ENCODE peak calls at places on chromosomes 6 and 20, in five cellular contexts. One of them, this sample, is unnamed.
A peak's percentile ranks its signal among the peaks of the same experiment; 100 is the strongest.

GRCh38 chr6:41222513-41222912 is 5.6 kb upstream of the TREML4 start:
- DNase-seq in D341Med: no peak
- DNase-seq in EL: no peak
- DNase-seq in anterior cingulate cortex: no peak
- DNase-seq in stimulated activated CD4-positive, alpha-beta T cell treated with anti-CD3 and anti-CD28 coated beads, Interleukin-12 subunit alpha, Interleukin-12 subunit beta, amount 100 ng/mL, for 4 hours: no peak
- DNase-seq in this sample: no peak

GRCh38 chr20:47620808-47621805 is 119.4 kb downstream of the NCOA3 start:
- DNase-seq in EL: peak; percentile 63
- DNase-seq in D341Med: no peak
- DNase-seq in anterior cingulate cortex: no peak
- DNase-seq in stimulated activated CD4-positive, alpha-beta T cell treated with anti-CD3 and anti-CD28 coated beads, Interleukin-12 subunit alpha, Interleukin-12 subunit beta, amount 100 ng/mL, for 4 hours: no peak
- DNase-seq in this sample: peak; percentile 39

GRCh38 chr6:49606696-49607390 is 29.8 kb downstream of the RHAG start:
- DNase-seq in EL: peak; percentile 74
- DNase-seq in anterior cingulate cortex: peak; percentile 20
- DNase-seq in D341Med: peak; percentile 79
- DNase-seq in stimulated activated CD4-positive, alpha-beta T cell treated with anti-CD3 and anti-CD28 coated beads, Interleukin-12 subunit alpha, Interleukin-12 subunit beta, amount 100 ng/mL, for 4 hours: no peak
- DNase-seq in this sample: peak; percentile 29

GRCh38 chr20:25459111-25459830 is 51.8 kb downstream of the GINS1 start:
- DNase-seq in D341Med: no peak
- DNase-seq in EL: no peak
- DNase-seq in anterior cingulate cortex: no peak
- DNase-seq in stimulated activated CD4-positive, alpha-beta T cell treated with anti-CD3 and anti-CD28 coated beads, Interleukin-12 subunit alpha, Interleukin-12 subunit beta, amount 100 ng/mL, for 4 hours: no peak
- DNase-seq in this sample: no peak

GRCh38 chr20:50379049-50379990 is 130.9 kb upstream of the PTPN1 start:
- DNase-seq in stimulated activated CD4-positive, alpha-beta T cell treated with anti-CD3 and anti-CD28 coated beads, Interleukin-12 subunit alpha, Interleukin-12 subunit beta, amount 100 ng/mL, for 4 hours: no peak
- DNase-seq in EL: peak; percentile 92
- DNase-seq in D341Med: no peak
- DNase-seq in anterior cingulate cortex: no peak
- DNase-seq in this sample: no peak

GRCh38 chr6:148457843-148458159 is 115.2 kb downstream of the SASH1 start:
- DNase-seq in anterior cingulate cortex: no peak
- DNase-seq in stimulated activated CD4-positive, alpha-beta T cell treated with anti-CD3 and anti-CD28 coated beads, Interleukin-12 subunit alpha, Interleukin-12 subunit beta, amount 100 ng/mL, for 4 hours: no peak
- DNase-seq in EL: no peak
- DNase-seq in D341Med: no peak
- DNase-seq in this sample: no peak

GRCh38 chr6:111850288-111850937 is 22.8 kb downstream of the FYN start:
- DNase-seq in EL: no peak
- DNase-seq in anterior cingulate cortex: peak; percentile 50
- DNase-seq in stimulated activated CD4-positive, alpha-beta T cell treated with anti-CD3 and anti-CD28 coated beads, Interleukin-12 subunit alpha, Interleukin-12 subunit beta, amount 100 ng/mL, for 4 hours: no peak
- DNase-seq in D341Med: no peak
- DNase-seq in this sample: no peak

GRCh38 chr6:11968241-11968806 is 43.8 kb upstream of the HIVEP1 start:
- DNase-seq in D341Med: no peak
- DNase-seq in stimulated activated CD4-positive, alpha-beta T cell treated with anti-CD3 and anti-CD28 coated beads, Interleukin-12 subunit alpha, Interleukin-12 subunit beta, amount 100 ng/mL, for 4 hours: no peak
- DNase-seq in anterior cingulate cortex: no peak
- DNase-seq in EL: no peak
- DNase-seq in this sample: no peak

GRCh38 chr20:40868568-40869223 is 159.9 kb upstream of the TOP1 start:
- DNase-seq in stimulated activated CD4-positive, alpha-beta T cell treated with anti-CD3 and anti-CD28 coated beads, Interleukin-12 subunit alpha, Interleukin-12 subunit beta, amount 100 ng/mL, for 4 hours: no peak
- DNase-seq in D341Med: no peak
- DNase-seq in anterior cingulate cortex: peak; percentile 60
- DNase-seq in EL: peak; percentile 69
- DNase-seq in this sample: no peak

GRCh38 chr20:38667417-38667956 is 56.8 kb upstream of the SLC32A1 start:
- DNase-seq in stimulated activated CD4-positive, alpha-beta T cell treated with anti-CD3 and anti-CD28 coated beads, Interleukin-12 subunit alpha, Interleukin-12 subunit beta, amount 100 ng/mL, for 4 hours: no peak
- DNase-seq in anterior cingulate cortex: no peak
- DNase-seq in EL: no peak
- DNase-seq in D341Med: no peak
- DNase-seq in this sample: no peak

GRCh38 chr20:35171753-35172433 is at the start of gene PROCR:
- DNase-seq in stimulated activated CD4-positive, alpha-beta T cell treated with anti-CD3 and anti-CD28 coated beads, Interleukin-12 subunit alpha, Interleukin-12 subunit beta, amount 100 ng/mL, for 4 hours: no peak
- DNase-seq in D341Med: peak; percentile 69
- DNase-seq in EL: peak; percentile 98
- DNase-seq in anterior cingulate cortex: peak; percentile 38
- DNase-seq in this sample: no peak

GRCh38 chr6:98945311-98946005 is 2.3 kb downstream of the FBXL4 start:
- DNase-seq in D341Med: no peak
- DNase-seq in anterior cingulate cortex: no peak
- DNase-seq in stimulated activated CD4-positive, alpha-beta T cell treated with anti-CD3 and anti-CD28 coated beads, Interleukin-12 subunit alpha, Interleukin-12 subunit beta, amount 100 ng/mL, for 4 hours: no peak
- DNase-seq in EL: no peak
- DNase-seq in this sample: no peak

GRCh38 chr6:7189101-7189721 is 81.5 kb downstream of the RREB1 start:
- DNase-seq in D341Med: no peak
- DNase-seq in stimulated activated CD4-positive, alpha-beta T cell treated with anti-CD3 and anti-CD28 coated beads, Interleukin-12 subunit alpha, Interleukin-12 subunit beta, amount 100 ng/mL, for 4 hours: no peak
- DNase-seq in anterior cingulate cortex: no peak
- DNase-seq in EL: no peak
- DNase-seq in this sample: no peak

GRCh38 chr6:123812621-123813020 is 9.0 kb downstream of the NKAIN2 start:
- DNase-seq in anterior cingulate cortex: no peak
- DNase-seq in EL: no peak
- DNase-seq in D341Med: no peak
- DNase-seq in stimulated activated CD4-positive, alpha-beta T cell treated with anti-CD3 and anti-CD28 coated beads, Interleukin-12 subunit alpha, Interleukin-12 subunit beta, amount 100 ng/mL, for 4 hours: no peak
- DNase-seq in this sample: no peak

GRCh38 chr20:46159101-46159897 is 41.2 kb downstream of the CD40 start:
- DNase-seq in D341Med: no peak
- DNase-seq in anterior cingulate cortex: no peak
- DNase-seq in EL: no peak
- DNase-seq in stimulated activated CD4-positive, alpha-beta T cell treated with anti-CD3 and anti-CD28 coated beads, Interleukin-12 subunit alpha, Interleukin-12 subunit beta, amount 100 ng/mL, for 4 hours: no peak
- DNase-seq in this sample: no peak

GRCh38 chr6:3849681-3850450 is 693 bp downstream of the FAM50B start:
- DNase-seq in D341Med: peak; percentile 55
- DNase-seq in stimulated activated CD4-positive, alpha-beta T cell treated with anti-CD3 and anti-CD28 coated beads, Interleukin-12 subunit alpha, Interleukin-12 subunit beta, amount 100 ng/mL, for 4 hours: peak; percentile 10
- DNase-seq in EL: peak; percentile 15
- DNase-seq in anterior cingulate cortex: peak; percentile 39
- DNase-seq in this sample: no peak

GRCh38 chr20:11993886-11994466 is 76.3 kb downstream of the BTBD3 start:
- DNase-seq in stimulated activated CD4-positive, alpha-beta T cell treated with anti-CD3 and anti-CD28 coated beads, Interleukin-12 subunit alpha, Interleukin-12 subunit beta, amount 100 ng/mL, for 4 hours: no peak
- DNase-seq in anterior cingulate cortex: no peak
- DNase-seq in EL: no peak
- DNase-seq in D341Med: no peak
- DNase-seq in this sample: no peak

GRCh38 chr6:15511248-15512125 is 151.3 kb downstream of the DTNBP1 start:
- DNase-seq in EL: no peak
- DNase-seq in anterior cingulate cortex: peak; percentile 22
- DNase-seq in D341Med: no peak
- DNase-seq in stimulated activated CD4-positive, alpha-beta T cell treated with anti-CD3 and anti-CD28 coated beads, Interleukin-12 subunit alpha, Interleukin-12 subunit beta, amount 100 ng/mL, for 4 hours: no peak
- DNase-seq in this sample: no peak

GRCh38 chr6:161228911-161229591 is 44.8 kb downstream of the AGPAT4 start:
- DNase-seq in EL: peak; percentile 81
- DNase-seq in stimulated activated CD4-positive, alpha-beta T cell treated with anti-CD3 and anti-CD28 coated beads, Interleukin-12 subunit alpha, Interleukin-12 subunit beta, amount 100 ng/mL, for 4 hours: no peak
- DNase-seq in D341Med: no peak
- DNase-seq in anterior cingulate cortex: no peak
- DNase-seq in this sample: no peak

GRCh38 chr20:33012327-33013189 is 5.1 kb downstream of the BPIFB2 start:
- DNase-seq in D341Med: no peak
- DNase-seq in stimulated activated CD4-positive, alpha-beta T cell treated with anti-CD3 and anti-CD28 coated beads, Interleukin-12 subunit alpha, Interleukin-12 subunit beta, amount 100 ng/mL, for 4 hours: no peak
- DNase-seq in EL: no peak
- DNase-seq in anterior cingulate cortex: no peak
- DNase-seq in this sample: no peak

GRCh38 chr6:145816392-145816791 is 1.8 kb upstream of the FBXO30 start:
- DNase-seq in EL: no peak
- DNase-seq in anterior cingulate cortex: no peak
- DNase-seq in D341Med: no peak
- DNase-seq in stimulated activated CD4-positive, alpha-beta T cell treated with anti-CD3 and anti-CD28 coated beads, Interleukin-12 subunit alpha, Interleukin-12 subunit beta, amount 100 ng/mL, for 4 hours: no peak
- DNase-seq in this sample: no peak

GRCh38 chr20:4465855-4466545 is 255.7 kb upstream of the PRND start:
- DNase-seq in D341Med: no peak
- DNase-seq in anterior cingulate cortex: no peak
- DNase-seq in EL: no peak
- DNase-seq in stimulated activated CD4-positive, alpha-beta T cell treated with anti-CD3 and anti-CD28 coated beads, Interleukin-12 subunit alpha, Interleukin-12 subunit beta, amount 100 ng/mL, for 4 hours: no peak
- DNase-seq in this sample: no peak

GRCh38 chr20:35297740-35298139 is 5.5 kb upstream of the FAM83C start:
- DNase-seq in EL: no peak
- DNase-seq in D341Med: no peak
- DNase-seq in anterior cingulate cortex: no peak
- DNase-seq in stimulated activated CD4-positive, alpha-beta T cell treated with anti-CD3 and anti-CD28 coated beads, Interleukin-12 subunit alpha, Interleukin-12 subunit beta, amount 100 ng/mL, for 4 hours: no peak
- DNase-seq in this sample: no peak

GRCh38 chr6:128517124-128517523 is 3.3 kb downstream of the PTPRK start:
- DNase-seq in anterior cingulate cortex: no peak
- DNase-seq in EL: no peak
- DNase-seq in stimulated activated CD4-positive, alpha-beta T cell treated with anti-CD3 and anti-CD28 coated beads, Interleukin-12 subunit alpha, Interleukin-12 subunit beta, amount 100 ng/mL, for 4 hours: no peak
- DNase-seq in D341Med: no peak
- DNase-seq in this sample: no peak

GRCh38 chr6:111478064-111478476 is 4.9 kb downstream of the REV3L start:
- DNase-seq in EL: peak; percentile 72
- DNase-seq in D341Med: no peak
- DNase-seq in stimulated activated CD4-positive, alpha-beta T cell treated with anti-CD3 and anti-CD28 coated beads, Interleukin-12 subunit alpha, Interleukin-12 subunit beta, amount 100 ng/mL, for 4 hours: no peak
- DNase-seq in anterior cingulate cortex: no peak
- DNase-seq in this sample: no peak

GRCh38 chr20:23072892-23073586 is 13.1 kb downstream of the CD93 start:
- DNase-seq in EL: no peak
- DNase-seq in stimulated activated CD4-positive, alpha-beta T cell treated with anti-CD3 and anti-CD28 coated beads, Interleukin-12 subunit alpha, Interleukin-12 subunit beta, amount 100 ng/mL, for 4 hours: no peak
- DNase-seq in D341Med: no peak
- DNase-seq in anterior cingulate cortex: no peak
- DNase-seq in this sample: no peak

GRCh38 chr6:99613398-99613704 is 6.7 kb downstream of the PRDM13 start:
- DNase-seq in anterior cingulate cortex: no peak
- DNase-seq in stimulated activated CD4-positive, alpha-beta T cell treated with anti-CD3 and anti-CD28 coated beads, Interleukin-12 subunit alpha, Interleukin-12 subunit beta, amount 100 ng/mL, for 4 hours: no peak
- DNase-seq in EL: peak; percentile 39
- DNase-seq in D341Med: peak; percentile 89
- DNase-seq in this sample: no peak

GRCh38 chr20:32355417-32355841 is 2.7 kb upstream of the ASXL1 start:
- DNase-seq in stimulated activated CD4-positive, alpha-beta T cell treated with anti-CD3 and anti-CD28 coated beads, Interleukin-12 subunit alpha, Interleukin-12 subunit beta, amount 100 ng/mL, for 4 hours: no peak
- DNase-seq in anterior cingulate cortex: no peak
- DNase-seq in EL: no peak
- DNase-seq in D341Med: no peak
- DNase-seq in this sample: no peak

GRCh38 chr20:37396520-37397075 is 50.7 kb downstream of the SRC start:
- DNase-seq in anterior cingulate cortex: no peak
- DNase-seq in stimulated activated CD4-positive, alpha-beta T cell treated with anti-CD3 and anti-CD28 coated beads, Interleukin-12 subunit alpha, Interleukin-12 subunit beta, amount 100 ng/mL, for 4 hours: no peak
- DNase-seq in EL: no peak
- DNase-seq in D341Med: no peak
- DNase-seq in this sample: peak; percentile 1

GRCh38 chr20:52847739-52848359 is 124.3 kb upstream of the TSHZ2 start:
- DNase-seq in anterior cingulate cortex: no peak
- DNase-seq in stimulated activated CD4-positive, alpha-beta T cell treated with anti-CD3 and anti-CD28 coated beads, Interleukin-12 subunit alpha, Interleukin-12 subunit beta, amount 100 ng/mL, for 4 hours: no peak
- DNase-seq in EL: no peak
- DNase-seq in D341Med: no peak
- DNase-seq in this sample: no peak

GRCh38 chr6:154491567-154492470 is 18.7 kb downstream of the CNKSR3 start:
- DNase-seq in D341Med: no peak
- DNase-seq in EL: peak; percentile 54
- DNase-seq in anterior cingulate cortex: no peak
- DNase-seq in stimulated activated CD4-positive, alpha-beta T cell treated with anti-CD3 and anti-CD28 coated beads, Interleukin-12 subunit alpha, Interleukin-12 subunit beta, amount 100 ng/mL, for 4 hours: no peak
- DNase-seq in this sample: no peak

GRCh38 chr20:37243076-37243936 is 18.3 kb downstream of the GHRH start:
- DNase-seq in stimulated activated CD4-positive, alpha-beta T cell treated with anti-CD3 and anti-CD28 coated beads, Interleukin-12 subunit alpha, Interleukin-12 subunit beta, amount 100 ng/mL, for 4 hours: no peak
- DNase-seq in D341Med: peak; percentile 54
- DNase-seq in anterior cingulate cortex: no peak
- DNase-seq in EL: no peak
- DNase-seq in this sample: no peak

GRCh38 chr20:57476073-57476526 is 48.8 kb downstream of the CTCFL start:
- DNase-seq in EL: no peak
- DNase-seq in D341Med: no peak
- DNase-seq in stimulated activated CD4-positive, alpha-beta T cell treated with anti-CD3 and anti-CD28 coated beads, Interleukin-12 subunit alpha, Interleukin-12 subunit beta, amount 100 ng/mL, for 4 hours: no peak
- DNase-seq in anterior cingulate cortex: no peak
- DNase-seq in this sample: no peak

GRCh38 chr20:17570347-17571152 is 675 bp downstream of the DSTN start:
- DNase-seq in anterior cingulate cortex: peak; percentile 73
- DNase-seq in stimulated activated CD4-positive, alpha-beta T cell treated with anti-CD3 and anti-CD28 coated beads, Interleukin-12 subunit alpha, Interleukin-12 subunit beta, amount 100 ng/mL, for 4 hours: peak; percentile 21
- DNase-seq in D341Med: peak; percentile 72
- DNase-seq in EL: peak; percentile 65
- DNase-seq in this sample: no peak

This sample was measured in CD4-positive, alpha-beta memory T cell.